ENCODE peak calls at places on chromosomes 1 and 21, in eight cellular contexts. Y is psoas muscle, T is fibroblast of lung, N is aorta, S is colonic mucosa, I is MM.1S, W is neuronal stem cell, B is NT2/D1. E is an unnamed sample. For H3K4me1 and H3K9me3, the result is how much of the 10 kb centered on the place peaks cover.

GRCh38 chr1:53134961-53135734 is 7.3 kb downstream of the SLC1A7 start:
- DNase-seq in W (no peak), B (no peak), Y (no peak), N (no peak), I (no peak), S (peak), T (peak), E (no peak)

GRCh38 chr1:172976222-172977041 is 74.3 kb downstream of the TNFSF18 start:
- DNase-seq in S (peak), I (no peak), B (no peak), T (peak), W (no peak), Y (no peak), N (no peak), E (no peak)

GRCh38 chr1:85463666-85464496 is 1.1 kb downstream of the DDAH1 start:
- DNase-seq in N (no peak), W (peak), B (no peak), S (no peak), I (no peak), Y (no peak), T (peak), E (no peak)

GRCh38 chr1:81703352-81703735 is 97.4 kb upstream of the ADGRL2 start:
- DNase-seq in W (no peak), Y (no peak), N (no peak), T (peak), I (no peak), S (no peak), B (no peak), E (no peak)

GRCh38 chr1:49597436-49597835 is 426.3 kb downstream of the AGBL4 start:
- DNase-seq in S (no peak), I (no peak), N (no peak), B (no peak), T (no peak), Y (no peak), W (no peak), E (no peak)

GRCh38 chr1:73943270-73943669 is 254.7 kb downstream of the LRRIQ3 start:
- DNase-seq in S (no peak), Y (no peak), T (no peak), N (no peak), I (no peak), B (peak), W (no peak), E (no peak)

GRCh38 chr1:20411196-20411980 is 74.6 kb downstream of the CAMK2N1 start:
- DNase-seq in S (no peak), W (no peak), I (no peak), T (peak), N (peak), Y (no peak), B (no peak), E (peak)

GRCh38 chr1:25024631-25025350 is 94.7 kb upstream of the RUNX3 start:
- DNase-seq in B (no peak), N (no peak), W (no peak), T (no peak), S (no peak), I (no peak), Y (peak), E (no peak)

GRCh38 chr1:150799104-150799503 is 9.0 kb downstream of the CTSK start:
- DNase-seq in I (no peak), T (peak), N (no peak), W (no peak), B (no peak), S (no peak), Y (no peak), E (no peak)

GRCh38 chr1:236560213-236560771 is 36.5 kb downstream of the LGALS8 start:
- DNase-seq in S (no peak), I (no peak), T (no peak), W (no peak), B (no peak), N (no peak), Y (no peak), E (no peak)

GRCh38 chr1:89489037-89489729 is 35.4 kb upstream of the LRRC8B start:
- DNase-seq in B (no peak), W (no peak), I (no peak), N (no peak), Y (no peak), T (peak), S (no peak), E (no peak)

GRCh38 chr1:1839311-1839965 is 51.4 kb downstream of the GNB1 start:
- DNase-seq in T (no peak), S (no peak), Y (no peak), N (no peak), B (no peak), W (no peak), I (no peak), E (no peak)

GRCh38 chr1:11790880-11791715 is 14.7 kb downstream of the MTHFR start:
- DNase-seq in W (no peak), S (peak), Y (peak), N (peak), I (no peak), T (peak), B (no peak), E (peak)

GRCh38 chr1:231338270-231339128 is at the start of gene SPRTN:
- DNase-seq in I (no peak), W (no peak), T (no peak), N (no peak), Y (no peak), S (no peak), B (no peak), E (no peak)

GRCh38 chr1:30719406-30720270 is 3.7 kb downstream of the MATN1 start:
- DNase-seq in W (peak), N (peak), T (peak), S (no peak), B (no peak), Y (no peak), I (no peak), E (no peak)

GRCh38 chr1:244347942-244348341 is 103.8 kb downstream of the ADSS2 start:
- DNase-seq in Y (no peak), I (no peak), B (no peak), S (peak), T (peak), W (no peak), N (no peak), E (no peak)

GRCh38 chr1:46437723-46438122 is 43.6 kb downstream of the FAAH start:
- DNase-seq in B (no peak), N (no peak), T (no peak), Y (no peak), W (no peak), I (no peak), S (no peak), E (no peak)

GRCh38 chr1:178172939-178173338 is 79.0 kb downstream of the RASAL2 start:
- DNase-seq in T (peak), I (no peak), Y (no peak), W (no peak), S (no peak), N (no peak), B (no peak), E (no peak)

GRCh38 chr1:227924168-227924837 is 23.4 kb downstream of the WNT9A start:
- DNase-seq in S (no peak), T (no peak), B (no peak), W (no peak), Y (no peak), I (no peak), N (peak), E (no peak)

GRCh38 chr1:206580438-206581113 is 31.7 kb downstream of the EIF2D start:
- DNase-seq in Y (no peak), W (no peak), T (no peak), N (no peak), S (no peak), I (no peak), B (no peak), E (no peak)

GRCh38 chr1:41363632-41364320 is 2.5 kb downstream of the FOXO6 start:
- DNase-seq in Y (no peak), S (no peak), B (no peak), T (no peak), W (no peak), N (no peak), I (no peak), E (no peak)

GRCh38 chr1:202192770-202193613 is 607 bp upstream of the LGR6 start:
- DNase-seq in Y (peak), B (peak), I (peak), W (peak), N (peak), S (peak), T (peak), E (peak)

GRCh38 chr1:227490478-227490877 is 72.9 kb upstream of the ZNF678 start:
- DNase-seq in Y (no peak), T (no peak), B (no peak), W (no peak), I (no peak), N (no peak), S (no peak), E (no peak)

GRCh38 chr21:45615145-45615711 is 28.3 kb upstream of the PCBP3 start:
- DNase-seq in Y (no peak), I (no peak), W (no peak), B (no peak), S (peak), T (peak), N (peak), E (peak)

GRCh38 chr21:36010801-36011200 is 49.5 kb downstream of the SETD4 start:
- DNase-seq in N (no peak), B (no peak), I (no peak), Y (no peak), S (no peak), T (no peak), W (no peak), E (no peak)

GRCh38 chr1:156523801-156524480 is 23.4 kb upstream of the MEF2D start:
- DNase-seq in B (no peak), N (no peak), S (no peak), T (no peak), W (no peak), I (no peak), Y (no peak), E (no peak)

GRCh38 chr1:19385869-19386591 is 73.9 kb downstream of the SLC66A1 start:
- DNase-seq in S (peak), W (no peak), Y (peak), B (no peak), I (no peak), N (peak), T (peak), E (peak)

GRCh38 chr1:19384113-19384512 is 72.0 kb downstream of the SLC66A1 start:
- DNase-seq in Y (no peak), B (no peak), S (peak), T (peak), I (no peak), W (no peak), N (peak), E (no peak)

GRCh38 chr1:19385236-19385635 is 73.1 kb downstream of the SLC66A1 start:
- DNase-seq in T (no peak), I (no peak), B (no peak), N (no peak), Y (peak), S (no peak), W (no peak), E (no peak)

GRCh38 chr1:19387045-19387467 is 74.9 kb downstream of the SLC66A1 start:
- DNase-seq in S (peak), W (no peak), Y (no peak), T (no peak), N (peak), B (no peak), I (no peak), E (no peak)

DNA sequence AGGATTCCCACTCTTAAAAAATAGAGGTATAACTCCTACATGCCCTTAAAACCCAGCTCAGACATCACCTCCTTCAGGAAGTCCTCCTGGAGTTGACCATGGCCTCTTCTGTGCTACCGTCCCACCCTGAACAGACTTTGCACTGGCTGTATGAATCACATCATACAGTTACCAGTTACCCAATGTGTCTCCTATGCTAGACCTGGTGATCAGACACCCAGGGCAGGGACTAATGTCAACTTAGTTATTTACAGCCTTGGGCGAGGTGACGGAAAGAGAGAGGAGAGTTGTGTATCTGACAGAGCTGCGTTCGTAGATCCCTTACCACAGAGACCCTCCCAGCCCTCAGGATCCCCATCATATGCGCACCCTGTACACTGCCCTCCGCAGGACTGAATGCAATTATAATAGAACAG is 72.7 kb downstream of the SLC66A1 start:
- DNase-seq in I (no peak), Y (peak), T (no peak), S (peak), N (peak), B (no peak), W (no peak), E (no peak)
- H3K4me1 ChIP-seq in I (under half), Y (under half), T (under half), S (under half), N (under half), B (under half), W (under half), E (under half)

GRCh38 chr1:239016337-239016736 is 370.0 kb upstream of the CHRM3 start:
- DNase-seq in S (no peak), Y (no peak), T (no peak), W (no peak), B (no peak), N (no peak), I (peak), E (no peak)
- H3K9me3 ChIP-seq in S (under half), Y (under half), T (under half), W (under half), B (under half), N (under half), I (under half), E (under half)

GRCh38 chr21:26136686-26137085 is 33.9 kb downstream of the APP start:
- DNase-seq in I (peak), T (peak), S (no peak), W (no peak), N (no peak), Y (no peak), B (no peak), E (no peak)
- H3K4me1 ChIP-seq in I (under half), T (under half), S (under half), W (under half), N (under half), Y (under half), B (under half), E (under half)

DNA sequence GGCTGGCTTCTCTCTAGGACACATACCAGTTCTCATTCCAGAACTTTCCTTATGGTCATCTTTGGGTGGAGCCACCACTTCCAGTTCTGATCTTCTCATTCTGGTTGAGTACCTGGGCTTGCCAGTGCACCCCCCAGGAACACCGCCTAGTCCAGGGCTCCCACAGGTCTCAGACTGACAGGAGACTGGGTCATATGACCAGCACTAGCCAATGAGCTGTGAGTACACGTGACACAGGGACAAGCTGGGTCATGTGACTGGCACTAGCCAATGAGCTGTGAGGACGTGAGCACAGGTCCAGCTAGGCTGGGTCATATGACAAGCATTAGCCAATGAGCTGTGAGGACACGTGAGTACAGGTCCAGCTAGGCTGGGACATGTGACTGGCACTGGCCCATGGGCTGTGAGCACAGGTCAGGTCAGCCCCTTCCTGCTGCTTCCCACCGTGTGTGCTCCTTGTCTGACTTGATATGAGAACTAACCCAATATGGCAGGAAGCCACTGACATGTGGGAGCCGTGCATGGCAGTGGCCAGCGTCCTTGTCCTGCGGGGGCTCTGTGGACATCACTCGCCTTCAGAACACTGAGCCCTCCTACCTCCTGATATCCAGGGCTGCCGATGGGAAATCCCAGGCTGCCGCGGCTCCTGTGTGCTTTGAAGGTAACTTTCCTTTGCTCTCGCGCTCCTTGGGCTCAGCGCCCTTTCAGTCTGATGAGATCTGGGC is 22.7 kb downstream of the KRTAP10-1 start:
- DNase-seq in S (no peak), T (peak), N (peak), Y (peak), I (peak), W (no peak), B (peak), E (no peak)
- H3K9me3 ChIP-seq in S (under half), T (under half), N (under half), Y (under half), I (under half), W (under half), B (under half), E (under half)

E was measured in tibial artery.